ENCODE peak calls at places on chromosomes 7 and 10, in nine cellular contexts. L is activated T-helper 1 cell treated with anti-CD3 and anti-CD28 coated beads, Interleukin-12 subunit alpha, Interleukin-12 subunit beta, Interleukin-2, Interleukin-4 antibody, amounts not matched to agents 30 ng/mL and 10 ng/mL and 1 ng/mL, durations not matched to agents 14 hours and 24 hours and 36 hours; Y is CD4-positive, alpha-beta T cell; X is NCI-H2081; B is GOT3; D is mesendoderm; V is kidney; U is MCF 10A; I is stimulated activated naive CD8-positive, alpha-beta T cell treated with anti-CD3 and anti-CD28 coated beads, Interleukin-15, Interleukin-2, amounts not matched to agents 100 U/mL and 50 U/mL, for 24 hours. T is an unnamed sample.
A peak's percentile ranks its signal among the peaks of the same experiment; 100 is the strongest.

GRCh38 chr10:116723428-116724281 is 18.7 kb downstream of the HSPA12A start:
- DNase-seq in U (no peak), D (no peak), L (peak; percentile 28), V (no peak), I (peak; percentile 18), Y (peak; percentile 41), B (no peak), X (no peak), T (no peak)

GRCh38 chr7:48035967-48036478 is 680 bp downstream of the C7orf57 start:
- DNase-seq in L (no peak), B (no peak), Y (no peak), X (peak; percentile 25), V (peak; percentile 83), D (peak; percentile 28), U (no peak), I (no peak), T (no peak)

GRCh38 chr10:90321132-90321816 is 536.6 kb downstream of the HTR7 start:
- DNase-seq in X (no peak), U (no peak), L (no peak), V (no peak), D (no peak), B (no peak), I (no peak), Y (no peak), T (no peak)

GRCh38 chr7:123275036-123275753 is 75.4 kb upstream of the SLC13A1 start:
- DNase-seq in X (no peak), I (no peak), B (no peak), U (no peak), L (no peak), Y (no peak), V (no peak), D (no peak), T (no peak)

GRCh38 chr10:132715791-132716680 is 69.9 kb downstream of the NKX6-2 start:
- DNase-seq in D (no peak), Y (no peak), I (no peak), U (no peak), X (no peak), V (peak; percentile 55), B (no peak), L (no peak), T (no peak)

GRCh38 chr10:7952251-7952650 is 102.2 kb upstream of the GATA3 start:
- DNase-seq in L (no peak), I (no peak), D (no peak), V (no peak), X (no peak), Y (no peak), B (no peak), U (no peak), T (no peak)

GRCh38 chr10:12703813-12704212 is 297.7 kb downstream of the CCDC3 start:
- DNase-seq in B (no peak), V (no peak), U (peak; percentile 76), X (no peak), L (no peak), D (no peak), Y (no peak), I (no peak), T (no peak)

GRCh38 chr10:69655868-69656555 is 26.0 kb downstream of the FAM241B start:
- DNase-seq in B (no peak), L (no peak), U (no peak), Y (no peak), D (peak; percentile 51), I (no peak), V (no peak), X (no peak), T (peak; percentile 71)

GRCh38 chr10:114223066-114223465 is 16.0 kb upstream of the VWA2 start:
- DNase-seq in U (no peak), X (no peak), I (no peak), B (no peak), V (no peak), D (no peak), Y (no peak), L (no peak), T (no peak)

GRCh38 chr7:107594961-107595737 is 15.1 kb downstream of the BCAP29 start:
- DNase-seq in U (peak; percentile 92), I (no peak), D (peak; percentile 79), V (no peak), L (no peak), Y (no peak), X (no peak), B (peak; percentile 11), T (no peak)

GRCh38 chr10:3570855-3571266 is 214.1 kb downstream of the KLF6 start:
- DNase-seq in B (no peak), Y (no peak), D (no peak), I (no peak), X (no peak), U (no peak), V (no peak), L (no peak), T (peak; percentile 39)

GRCh38 chr10:7579681-7580080 is 87.1 kb downstream of the ITIH5 start:
- DNase-seq in Y (no peak), L (no peak), U (no peak), X (no peak), D (no peak), V (no peak), I (no peak), B (no peak), T (no peak)

GRCh38 chr10:124975977-124976514 is 34.1 kb downstream of the ZRANB1 start:
- DNase-seq in V (no peak), Y (no peak), D (no peak), U (no peak), L (no peak), I (no peak), B (no peak), X (no peak), T (no peak)

GRCh38 chr7:78284945-78285344 is 486.4 kb downstream of the PHTF2 start:
- DNase-seq in D (no peak), B (no peak), I (no peak), Y (no peak), X (no peak), L (no peak), V (no peak), U (no peak), T (no peak)

GRCh38 chr10:102918817-102919236 is 733 bp downstream of the CNNM2 start:
- DNase-seq in X (peak; percentile 6), I (peak; percentile 51), B (no peak), L (peak; percentile 31), Y (peak; percentile 23), D (peak; percentile 43), V (no peak), U (no peak), T (peak; percentile 63)

GRCh38 chr10:3468919-3469638 is 296.5 kb upstream of the PITRM1 start:
- DNase-seq in I (no peak), V (no peak), U (peak; percentile 89), D (peak; percentile 55), B (peak; percentile 64), Y (no peak), L (no peak), X (no peak), T (no peak)

GRCh38 chr7:50646069-50646468 is 80.9 kb upstream of the DDC start:
- DNase-seq in V (no peak), D (no peak), L (no peak), I (no peak), Y (no peak), X (no peak), B (no peak), U (no peak), T (no peak)

GRCh38 chr10:51389415-51390342 is 309.7 kb downstream of the CSTF2T start:
- DNase-seq in D (peak; percentile 72), L (peak; percentile 19), X (peak; percentile 9), V (no peak), U (peak; percentile 64), I (peak; percentile 49), Y (peak; percentile 1), B (no peak), T (peak; percentile 79)

GRCh38 chr10:59589721-59590120 is 119.9 kb downstream of the SLC16A9 start:
- DNase-seq in L (no peak), I (no peak), X (no peak), U (no peak), V (no peak), Y (no peak), D (no peak), B (no peak), T (no peak)

T was measured in H7.